ENCODE peak calls at places on chromosomes 13 and 19, in nine cellular contexts. K is right lobe of liver; P is WTC11; M is RWPE2; F is activated naive CD4-positive, alpha-beta T cell treated with anti-CD3 and anti-CD28 coated beads, Interleukin-2, amount 50 U/mL, for 72 hours; T is T-cell; X is activated T-cell treated with anti-CD3 and anti-CD28 coated beads, Interleukin-2, amount 50 U/mL, for 72 hours; E is upper lobe of right lung; J is aorta. G is an unnamed sample.

GRCh38 chr13:54574791-54575190 is 1546.2 kb downstream of the OLFM4 start:
- ATAC-seq in K (no peak), P (no peak), M (no peak), F (no peak), T (no peak), X (no peak), E (no peak), J (no peak), G (no peak)

GRCh38 chr19:42216653-42217521 is 590 bp downstream of the DEDD2 start:
- ATAC-seq in K (peak), P (peak), M (peak), F (no peak), T (peak), X (peak), E (peak), J (peak), G (peak)

GRCh38 chr19:38869160-38869835 is 8.8 kb downstream of the RINL start:
- ATAC-seq in K (peak), P (peak), M (no peak), F (peak), T (no peak), X (peak), E (peak), J (peak), G (no peak)

GRCh38 chr19:44777715-44778347 is at the start of gene CBLC:
- ATAC-seq in K (peak), P (peak), M (peak), F (no peak), T (no peak), X (peak), E (peak), J (no peak), G (no peak)

GRCh38 chr19:8340341-8341096 is 2.5 kb downstream of the KANK3 start:
- ATAC-seq in K (peak), P (peak), M (no peak), F (no peak), T (no peak), X (no peak), E (peak), J (peak), G (no peak)

GRCh38 chr13:40485611-40486517 is 180.6 kb downstream of the FOXO1 start:
- ATAC-seq in K (peak), P (peak), M (no peak), F (peak), T (peak), X (peak), E (peak), J (no peak), G (peak)

GRCh38 chr19:5434970-5435641 is 20.1 kb upstream of the ZNRF4 start:
- ATAC-seq in K (no peak), P (no peak), M (peak), F (peak), T (no peak), X (peak), E (peak), J (no peak), G (peak)

GRCh38 chr19:48303367-48303766 is 22.0 kb upstream of the EMP3 start:
- ATAC-seq in K (no peak), P (no peak), M (no peak), F (no peak), T (no peak), X (no peak), E (peak), J (no peak), G (no peak)

GRCh38 chr13:98405107-98405571 is 171.8 kb downstream of the STK24 start:
- ATAC-seq in K (peak), P (peak), M (no peak), F (no peak), T (no peak), X (no peak), E (peak), J (no peak), G (no peak)

GRCh38 chr19:55287361-55288079 is 3.7 kb downstream of the BRSK1 start:
- ATAC-seq in K (no peak), P (no peak), M (no peak), F (no peak), T (no peak), X (no peak), E (no peak), J (no peak), G (no peak)

GRCh38 chr19:29239220-29239776 is 26.3 kb upstream of the UQCRFS1 start:
- ATAC-seq in K (no peak), P (no peak), M (no peak), F (no peak), T (no peak), X (no peak), E (no peak), J (no peak), G (peak)

GRCh38 chr13:76799696-76800095 is 86.5 kb downstream of the KCTD12 start:
- ATAC-seq in K (no peak), P (no peak), M (no peak), F (no peak), T (no peak), X (no peak), E (peak), J (no peak), G (peak)

GRCh38 chr13:111365149-111366005 is 44.9 kb downstream of the TEX29 start:
- ATAC-seq in K (no peak), P (no peak), M (no peak), F (no peak), T (no peak), X (no peak), E (no peak), J (no peak), G (no peak)

GRCh38 chr13:19155321-19155861 is 26.2 kb downstream of the TUBA3C start:
- ATAC-seq in K (no peak), P (no peak), M (no peak), F (no peak), T (no peak), X (no peak), E (no peak), J (no peak), G (no peak)

GRCh38 chr19:4301590-4302237 is 475 bp downstream of the TMIGD2 start:
- ATAC-seq in K (no peak), P (no peak), M (no peak), F (peak), T (peak), X (no peak), E (no peak), J (no peak), G (no peak)

GRCh38 chr13:112756967-112757758 is 67.3 kb downstream of the ATP11A start:
- ATAC-seq in K (no peak), P (no peak), M (no peak), F (no peak), T (no peak), X (no peak), E (no peak), J (no peak), G (no peak)

G was measured in activated T-helper 17 cell treated with anti-CD3 and anti-CD28 coated beads, Interleukin-2, amount 50 U/mL, for 72 hours.